ENCODE peak calls at places on chromosomes 11 and 22, in ten cellular contexts. One of them, this sample, is unnamed.

GRCh38 chr11:120431633-120432032 is 79.9 kb upstream of the GRIK4 start:
- DNase-seq in CD8-positive, alpha-beta T cell: no peak
- DNase-seq in MM.1S: peak; percentile 24
- DNase-seq in pancreas: no peak
- DNase-seq in A549: peak; percentile 19
- DNase-seq in suprapubic skin: no peak
- DNase-seq in right lobe of liver: no peak
- DNase-seq in cardiac muscle cell: no peak
- DNase-seq in ovary: no peak
- DNase-seq in heart left ventricle: no peak
- DNase-seq in this sample: no peak

GRCh38 chr11:45896392-45897068 is 10.5 kb downstream of the FREY1 start:
- DNase-seq in CD8-positive, alpha-beta T cell: no peak
- DNase-seq in A549: no peak
- DNase-seq in heart left ventricle: no peak
- DNase-seq in suprapubic skin: no peak
- DNase-seq in cardiac muscle cell: peak; percentile 81
- DNase-seq in right lobe of liver: no peak
- DNase-seq in pancreas: no peak
- DNase-seq in MM.1S: no peak
- DNase-seq in ovary: no peak
- DNase-seq in this sample: no peak

GRCh38 chr22:40410272-40410671 is 39.9 kb downstream of the SGSM3 start:
- DNase-seq in right lobe of liver: peak; percentile 57
- DNase-seq in cardiac muscle cell: no peak
- DNase-seq in pancreas: no peak
- DNase-seq in ovary: no peak
- DNase-seq in suprapubic skin: peak; percentile 60
- DNase-seq in CD8-positive, alpha-beta T cell: no peak
- DNase-seq in MM.1S: no peak
- DNase-seq in heart left ventricle: no peak
- DNase-seq in A549: no peak
- DNase-seq in this sample: no peak

GRCh38 chr11:27453701-27454100 is 18.9 kb downstream of the LGR4 start:
- DNase-seq in CD8-positive, alpha-beta T cell: no peak
- DNase-seq in ovary: no peak
- DNase-seq in pancreas: no peak
- DNase-seq in suprapubic skin: no peak
- DNase-seq in heart left ventricle: no peak
- DNase-seq in cardiac muscle cell: no peak
- DNase-seq in A549: no peak
- DNase-seq in right lobe of liver: no peak
- DNase-seq in MM.1S: no peak
- DNase-seq in this sample: no peak

GRCh38 chr22:21047730-21048129 is 2.0 kb downstream of the LRRC74B start:
- DNase-seq in heart left ventricle: no peak
- DNase-seq in A549: no peak
- DNase-seq in MM.1S: no peak
- DNase-seq in right lobe of liver: no peak
- DNase-seq in cardiac muscle cell: no peak
- DNase-seq in pancreas: no peak
- DNase-seq in CD8-positive, alpha-beta T cell: no peak
- DNase-seq in suprapubic skin: no peak
- DNase-seq in ovary: no peak
- DNase-seq in this sample: no peak

GRCh38 chr11:70029115-70029830 is 48.8 kb upstream of the ANO1 start:
- DNase-seq in suprapubic skin: no peak
- DNase-seq in ovary: no peak
- DNase-seq in pancreas: no peak
- DNase-seq in cardiac muscle cell: peak; percentile 31
- DNase-seq in right lobe of liver: peak; percentile 82
- DNase-seq in MM.1S: no peak
- DNase-seq in CD8-positive, alpha-beta T cell: no peak
- DNase-seq in heart left ventricle: no peak
- DNase-seq in A549: no peak
- DNase-seq in this sample: no peak

GRCh38 chr22:27110985-27111451 is 453.6 kb downstream of the MIAT start:
- DNase-seq in pancreas: no peak
- DNase-seq in A549: peak; percentile 38
- DNase-seq in MM.1S: no peak
- DNase-seq in ovary: no peak
- DNase-seq in heart left ventricle: no peak
- DNase-seq in suprapubic skin: no peak
- DNase-seq in right lobe of liver: no peak
- DNase-seq in cardiac muscle cell: peak; percentile 49
- DNase-seq in CD8-positive, alpha-beta T cell: no peak
- DNase-seq in this sample: no peak

GRCh38 chr11:112455791-112456190 is 195.1 kb upstream of the PLET1 start:
- DNase-seq in heart left ventricle: no peak
- DNase-seq in MM.1S: no peak
- DNase-seq in cardiac muscle cell: no peak
- DNase-seq in right lobe of liver: no peak
- DNase-seq in A549: no peak
- DNase-seq in ovary: no peak
- DNase-seq in pancreas: no peak
- DNase-seq in suprapubic skin: no peak
- DNase-seq in CD8-positive, alpha-beta T cell: no peak
- DNase-seq in this sample: no peak

GRCh38 chr11:102229510-102230119 is 87.7 kb upstream of the BIRC3 start:
- DNase-seq in A549: no peak
- DNase-seq in pancreas: no peak
- DNase-seq in right lobe of liver: no peak
- DNase-seq in heart left ventricle: no peak
- DNase-seq in CD8-positive, alpha-beta T cell: no peak
- DNase-seq in MM.1S: no peak
- DNase-seq in cardiac muscle cell: no peak
- DNase-seq in ovary: no peak
- DNase-seq in suprapubic skin: no peak
- DNase-seq in this sample: no peak

GRCh38 chr11:102225689-102226562 is 91.4 kb upstream of the BIRC3 start:
- DNase-seq in MM.1S: no peak
- DNase-seq in suprapubic skin: no peak
- DNase-seq in cardiac muscle cell: no peak
- DNase-seq in ovary: no peak
- DNase-seq in heart left ventricle: no peak
- DNase-seq in pancreas: no peak
- DNase-seq in right lobe of liver: no peak
- DNase-seq in CD8-positive, alpha-beta T cell: no peak
- DNase-seq in A549: no peak
- DNase-seq in this sample: no peak

GRCh38 chr11:102230186-102230585 is 87.1 kb upstream of the BIRC3 start:
- DNase-seq in A549: no peak
- DNase-seq in ovary: no peak
- DNase-seq in right lobe of liver: no peak
- DNase-seq in heart left ventricle: no peak
- DNase-seq in CD8-positive, alpha-beta T cell: no peak
- DNase-seq in cardiac muscle cell: no peak
- DNase-seq in MM.1S: no peak
- DNase-seq in pancreas: no peak
- DNase-seq in suprapubic skin: no peak
- DNase-seq in this sample: no peak

GRCh38 chr11:102223859-102224258 is 93.4 kb upstream of the BIRC3 start:
- DNase-seq in ovary: no peak
- DNase-seq in A549: no peak
- DNase-seq in suprapubic skin: no peak
- DNase-seq in cardiac muscle cell: no peak
- DNase-seq in CD8-positive, alpha-beta T cell: no peak
- DNase-seq in right lobe of liver: no peak
- DNase-seq in pancreas: no peak
- DNase-seq in heart left ventricle: no peak
- DNase-seq in MM.1S: no peak
- DNase-seq in this sample: no peak

DNA sequence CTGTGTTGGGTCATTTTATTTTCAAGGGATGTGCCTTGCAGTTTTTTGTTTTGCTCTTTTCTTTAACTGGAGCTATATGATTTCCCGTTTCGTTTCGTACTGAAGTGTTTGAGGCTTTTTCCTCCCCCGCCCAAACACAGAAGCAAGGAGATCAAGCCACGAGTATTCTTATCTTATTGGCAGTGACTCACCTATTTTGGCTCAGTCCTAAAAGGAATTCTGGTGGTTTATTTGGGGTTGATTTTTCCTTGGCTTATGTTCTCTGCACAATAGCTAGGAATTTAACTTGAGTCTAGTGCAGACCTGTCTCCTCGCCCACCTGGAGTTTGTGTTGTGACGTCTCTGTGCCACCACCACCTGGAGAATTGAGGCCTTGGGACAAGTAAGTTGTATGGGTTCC is 90.6 kb upstream of the BIRC3 start:
- DNase-seq in cardiac muscle cell: no peak
- DNase-seq in heart left ventricle: no peak
- DNase-seq in suprapubic skin: no peak
- DNase-seq in pancreas: no peak
- DNase-seq in MM.1S: no peak
- DNase-seq in A549: no peak
- DNase-seq in CD8-positive, alpha-beta T cell: no peak
- DNase-seq in ovary: no peak
- DNase-seq in right lobe of liver: no peak
- DNase-seq in this sample: no peak
- H3K4me3 ChIP-seq in cardiac muscle cell: no peak overlapping the region
- H3K4me3 ChIP-seq in heart left ventricle: no peak overlapping the region
- H3K4me3 ChIP-seq in suprapubic skin: no peak overlapping the region
- H3K4me3 ChIP-seq in pancreas: no peak overlapping the region
- H3K4me3 ChIP-seq in MM.1S: no peak overlapping the region
- H3K4me3 ChIP-seq in A549: no peak overlapping the region
- H3K4me3 ChIP-seq in CD8-positive, alpha-beta T cell: no peak overlapping the region
- H3K4me3 ChIP-seq in ovary: no peak overlapping the region
- H3K4me3 ChIP-seq in right lobe of liver: no peak overlapping the region
- H3K4me3 ChIP-seq in this sample: no peak overlapping the region

GRCh38 chr11:134501406-134502152 is 89.5 kb upstream of the B3GAT1 start:
- DNase-seq in cardiac muscle cell: no peak
- DNase-seq in A549: no peak
- DNase-seq in ovary: no peak
- DNase-seq in pancreas: no peak
- DNase-seq in MM.1S: no peak
- DNase-seq in heart left ventricle: no peak
- DNase-seq in suprapubic skin: peak; percentile 44
- DNase-seq in right lobe of liver: no peak
- DNase-seq in CD8-positive, alpha-beta T cell: no peak
- DNase-seq in this sample: no peak

GRCh38 chr11:134498326-134499139 is 86.5 kb upstream of the B3GAT1 start:
- DNase-seq in suprapubic skin: peak; percentile 50
- DNase-seq in A549: no peak
- DNase-seq in heart left ventricle: no peak
- DNase-seq in MM.1S: no peak
- DNase-seq in CD8-positive, alpha-beta T cell: no peak
- DNase-seq in cardiac muscle cell: no peak
- DNase-seq in pancreas: no peak
- DNase-seq in ovary: no peak
- DNase-seq in right lobe of liver: peak; percentile 52
- DNase-seq in this sample: no peak

GRCh38 chr11:134500621-134501020 is 88.6 kb upstream of the B3GAT1 start:
- DNase-seq in heart left ventricle: no peak
- DNase-seq in CD8-positive, alpha-beta T cell: no peak
- DNase-seq in A549: no peak
- DNase-seq in cardiac muscle cell: no peak
- DNase-seq in right lobe of liver: no peak
- DNase-seq in pancreas: no peak
- DNase-seq in ovary: no peak
- DNase-seq in suprapubic skin: no peak
- DNase-seq in MM.1S: no peak
- DNase-seq in this sample: no peak

GRCh38 chr11:134499990-134500389 is 87.9 kb upstream of the B3GAT1 start:
- DNase-seq in ovary: no peak
- DNase-seq in cardiac muscle cell: no peak
- DNase-seq in right lobe of liver: no peak
- DNase-seq in pancreas: no peak
- DNase-seq in A549: no peak
- DNase-seq in suprapubic skin: peak; percentile 26
- DNase-seq in CD8-positive, alpha-beta T cell: no peak
- DNase-seq in MM.1S: no peak
- DNase-seq in heart left ventricle: no peak
- DNase-seq in this sample: no peak

DNA sequence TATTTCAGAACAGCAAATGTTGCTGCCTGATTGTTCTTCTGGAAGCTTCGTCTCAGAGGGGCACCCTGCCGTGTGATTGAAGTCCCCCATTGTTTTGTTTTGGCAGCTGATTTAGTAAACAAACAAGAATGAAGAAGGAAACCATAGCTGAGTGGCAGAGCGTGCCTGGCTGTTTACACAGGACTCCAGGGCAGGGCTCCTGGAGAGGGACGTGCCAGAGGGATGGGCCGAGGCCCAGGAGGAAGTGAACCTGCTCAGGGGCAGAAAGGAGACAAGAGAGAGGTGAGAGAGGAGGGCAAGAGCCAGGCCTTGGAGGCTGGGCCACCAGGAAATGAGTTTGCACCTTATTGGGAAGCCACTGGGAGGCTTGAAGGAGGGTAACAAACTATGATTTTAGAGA is 85.5 kb upstream of the B3GAT1 start:
- DNase-seq in CD8-positive, alpha-beta T cell: peak; percentile 0
- DNase-seq in MM.1S: no peak
- DNase-seq in ovary: no peak
- DNase-seq in A549: no peak
- DNase-seq in cardiac muscle cell: no peak
- DNase-seq in heart left ventricle: no peak
- DNase-seq in pancreas: no peak
- DNase-seq in suprapubic skin: no peak
- DNase-seq in right lobe of liver: peak; percentile 69
- DNase-seq in this sample: no peak
- H3K27ac ChIP-seq in CD8-positive, alpha-beta T cell: no peak overlapping the region
- H3K27ac ChIP-seq in MM.1S: no peak overlapping the region
- H3K27ac ChIP-seq in ovary: no peak overlapping the region
- H3K27ac ChIP-seq in A549: no peak overlapping the region
- H3K27ac ChIP-seq in cardiac muscle cell: no peak overlapping the region
- H3K27ac ChIP-seq in heart left ventricle: no peak overlapping the region
- H3K27ac ChIP-seq in pancreas: no peak overlapping the region
- H3K27ac ChIP-seq in suprapubic skin: no peak overlapping the region
- H3K27ac ChIP-seq in right lobe of liver: no peak overlapping the region
- H3K27ac ChIP-seq in this sample: no peak overlapping the region

GRCh38 chr11:124172599-124172998 is 10.5 kb upstream of the OR10D3 start:
- DNase-seq in suprapubic skin: no peak
- DNase-seq in MM.1S: no peak
- DNase-seq in right lobe of liver: no peak
- DNase-seq in cardiac muscle cell: no peak
- DNase-seq in pancreas: no peak
- DNase-seq in heart left ventricle: no peak
- DNase-seq in A549: no peak
- DNase-seq in ovary: no peak
- DNase-seq in CD8-positive, alpha-beta T cell: no peak
- DNase-seq in this sample: no peak

GRCh38 chr11:124172076-124172475 is 11.1 kb upstream of the OR10D3 start:
- DNase-seq in A549: no peak
- DNase-seq in suprapubic skin: no peak
- DNase-seq in pancreas: no peak
- DNase-seq in MM.1S: no peak
- DNase-seq in ovary: no peak
- DNase-seq in right lobe of liver: no peak
- DNase-seq in cardiac muscle cell: no peak
- DNase-seq in CD8-positive, alpha-beta T cell: no peak
- DNase-seq in heart left ventricle: no peak
- DNase-seq in this sample: no peak

GRCh38 chr11:124167852-124168251 is 15.3 kb upstream of the OR10D3 start:
- DNase-seq in cardiac muscle cell: no peak
- DNase-seq in right lobe of liver: no peak
- DNase-seq in pancreas: no peak
- DNase-seq in MM.1S: no peak
- DNase-seq in heart left ventricle: no peak
- DNase-seq in A549: no peak
- DNase-seq in ovary: no peak
- DNase-seq in CD8-positive, alpha-beta T cell: no peak
- DNase-seq in suprapubic skin: no peak
- DNase-seq in this sample: no peak

GRCh38 chr11:124174001-124174400 is 9.1 kb upstream of the OR10D3 start:
- DNase-seq in heart left ventricle: no peak
- DNase-seq in pancreas: no peak
- DNase-seq in MM.1S: peak; percentile 56
- DNase-seq in right lobe of liver: no peak
- DNase-seq in cardiac muscle cell: peak; percentile 57
- DNase-seq in suprapubic skin: no peak
- DNase-seq in A549: peak; percentile 3
- DNase-seq in CD8-positive, alpha-beta T cell: no peak
- DNase-seq in ovary: no peak
- DNase-seq in this sample: no peak

DNA sequence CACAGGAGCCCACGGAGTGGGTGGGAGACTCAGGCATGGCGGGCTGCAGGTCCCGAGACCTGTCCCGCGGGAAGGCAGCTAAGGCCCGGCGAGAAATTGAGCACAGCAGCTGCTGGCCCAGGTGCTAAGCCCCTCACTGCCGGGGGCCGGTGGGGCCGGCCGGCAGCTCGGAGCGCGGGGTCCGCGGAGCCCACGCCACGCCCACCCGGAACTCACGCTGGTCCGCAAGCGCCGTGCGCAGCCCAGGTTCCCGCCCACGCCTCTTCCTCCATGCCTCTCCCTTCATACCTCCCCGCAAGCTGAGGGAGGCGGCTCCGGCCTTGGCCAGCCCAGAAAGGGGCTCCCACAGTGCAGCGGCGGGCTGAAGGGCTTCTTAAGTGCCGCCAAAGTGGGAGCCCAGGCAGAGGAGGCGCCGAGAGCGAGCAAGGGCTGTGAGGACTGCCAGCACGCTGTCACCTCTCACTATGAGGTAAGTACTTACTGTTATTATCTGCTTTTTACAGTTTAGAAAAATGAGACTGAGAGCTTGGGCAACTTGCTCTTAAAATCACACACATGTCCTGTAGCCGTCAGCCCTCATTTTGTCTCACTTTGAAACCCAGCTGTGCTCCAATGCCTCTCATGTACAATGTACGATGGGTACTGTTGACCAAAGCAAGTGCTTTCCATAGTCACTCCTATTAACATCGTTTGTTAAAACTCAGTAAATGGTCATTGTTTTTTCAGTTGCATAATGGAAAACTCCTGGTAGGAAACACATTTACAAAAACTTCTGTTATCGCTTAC is 12.2 kb upstream of the OR10D3 start:
- DNase-seq in A549: no peak
- DNase-seq in right lobe of liver: no peak
- DNase-seq in cardiac muscle cell: no peak
- DNase-seq in CD8-positive, alpha-beta T cell: no peak
- DNase-seq in ovary: no peak
- DNase-seq in pancreas: no peak
- DNase-seq in suprapubic skin: no peak
- DNase-seq in MM.1S: no peak
- DNase-seq in heart left ventricle: no peak
- DNase-seq in this sample: no peak
- H3K4me3 ChIP-seq in A549: no peak overlapping the region
- H3K4me3 ChIP-seq in right lobe of liver: no peak overlapping the region
- H3K4me3 ChIP-seq in cardiac muscle cell: no peak overlapping the region
- H3K4me3 ChIP-seq in CD8-positive, alpha-beta T cell: no peak overlapping the region
- H3K4me3 ChIP-seq in ovary: no peak overlapping the region
- H3K4me3 ChIP-seq in pancreas: no peak overlapping the region
- H3K4me3 ChIP-seq in suprapubic skin: no peak overlapping the region
- H3K4me3 ChIP-seq in MM.1S: no peak overlapping the region
- H3K4me3 ChIP-seq in heart left ventricle: no peak overlapping the region
- H3K4me3 ChIP-seq in this sample: no peak overlapping the region

GRCh38 chr11:96074551-96075309 is 150.8 kb upstream of the MTMR2 start:
- DNase-seq in ovary: no peak
- DNase-seq in right lobe of liver: no peak
- DNase-seq in heart left ventricle: no peak
- DNase-seq in A549: no peak
- DNase-seq in pancreas: no peak
- DNase-seq in MM.1S: no peak
- DNase-seq in CD8-positive, alpha-beta T cell: no peak
- DNase-seq in suprapubic skin: no peak
- DNase-seq in cardiac muscle cell: no peak
- DNase-seq in this sample: no peak
- H3K27ac ChIP-seq in ovary: no peak overlapping the region
- H3K27ac ChIP-seq in right lobe of liver: no peak overlapping the region
- H3K27ac ChIP-seq in heart left ventricle: no peak overlapping the region
- H3K27ac ChIP-seq in A549: no peak overlapping the region
- H3K27ac ChIP-seq in pancreas: no peak overlapping the region
- H3K27ac ChIP-seq in MM.1S: no peak overlapping the region
- H3K27ac ChIP-seq in CD8-positive, alpha-beta T cell: no peak overlapping the region
- H3K27ac ChIP-seq in suprapubic skin: no peak overlapping the region
- H3K27ac ChIP-seq in cardiac muscle cell: no peak overlapping the region
- H3K27ac ChIP-seq in this sample: no peak overlapping the region

This sample was measured in naive thymus-derived CD4-positive, alpha-beta T cell.